ENCODE peak calls at places on chromosomes 13 and 19, in seven cellular contexts. J is cardiac fibroblast; D is endothelial cell; H is GDM1; P is CD4-positive, alpha-beta memory T cell; C is BJ; E is activated CD8-positive, alpha-beta memory T cell treated with anti-CD3 and anti-CD28 coated beads for 1 hour. F is an unnamed sample.

GRCh38 chr19:35004517-35005255 is 4.6 kb downstream of the GRAMD1A start:
- DNase-seq in J (no peak), D (no peak), E (no peak), P (no peak), H (no peak), C (no peak), F (no peak)

GRCh38 chr19:57280913-57281425 is 684 bp downstream of the ZNF460 start:
- DNase-seq in E (no peak), P (peak), C (no peak), H (no peak), D (peak), J (peak), F (no peak)

GRCh38 chr13:43289458-43290255 is 266.3 kb downstream of the DNAJC15 start:
- DNase-seq in E (no peak), D (no peak), H (no peak), J (peak), C (no peak), P (no peak), F (no peak)

GRCh38 chr13:40152145-40152544 is 496.7 kb downstream of the COG6 start:
- DNase-seq in E (no peak), P (no peak), H (no peak), D (no peak), J (peak), C (no peak), F (no peak)

GRCh38 chr13:50592412-50593145 is 250.9 kb downstream of the DLEU7 start:
- DNase-seq in C (peak), E (no peak), H (no peak), J (peak), P (no peak), D (no peak), F (peak)

GRCh38 chr13:98910501-98910951 is 67.3 kb downstream of the DOCK9 start:
- DNase-seq in P (peak), C (no peak), E (no peak), H (peak), D (peak), J (peak), F (peak)

GRCh38 chr19:5436948-5437306 is 18.3 kb upstream of the ZNRF4 start:
- DNase-seq in P (no peak), E (no peak), J (no peak), H (no peak), C (no peak), D (no peak), F (no peak)

GRCh38 chr13:75226092-75226491 is 255.9 kb downstream of the TBC1D4 start:
- DNase-seq in E (no peak), J (no peak), P (no peak), H (no peak), D (no peak), C (no peak), F (no peak)

GRCh38 chr13:27455331-27455855 is 5.0 kb upstream of the MTIF3 start:
- DNase-seq in J (no peak), P (peak), E (no peak), H (no peak), D (no peak), C (no peak), F (no peak)

GRCh38 chr19:35045667-35046300 is 4.3 kb downstream of the HPN start:
- DNase-seq in J (peak), P (peak), C (no peak), E (no peak), D (peak), H (peak), F (no peak)

GRCh38 chr19:16771618-16772017 is 52.0 kb downstream of the NWD1 start:
- DNase-seq in D (peak), P (peak), C (peak), J (peak), H (peak), E (peak), F (peak)

GRCh38 chr13:67223024-67223423 is 7.1 kb downstream of the PCDH9 start:
- DNase-seq in J (peak), E (no peak), C (peak), H (no peak), D (no peak), P (no peak), F (peak)

GRCh38 chr19:30132312-30133075 is 190.5 kb downstream of the URI1 start:
- DNase-seq in E (no peak), J (no peak), P (no peak), C (no peak), D (peak), H (no peak), F (no peak)

GRCh38 chr19:5588906-5589676 is 21.3 kb upstream of the TINCR start:
- DNase-seq in P (no peak), J (no peak), D (no peak), H (no peak), C (no peak), E (no peak), F (no peak)

GRCh38 chr19:17202249-17202648 is 12.9 kb upstream of the USE1 start:
- DNase-seq in E (no peak), P (no peak), C (no peak), D (no peak), H (no peak), J (no peak), F (no peak)

GRCh38 chr13:111907341-111907880 is 159.5 kb upstream of the SOX1 start:
- DNase-seq in J (no peak), D (no peak), C (no peak), H (no peak), E (no peak), P (no peak), F (no peak)

GRCh38 chr13:112893570-112894422 is 75.2 kb upstream of the MCF2L start:
- DNase-seq in J (peak), D (peak), C (no peak), P (no peak), E (no peak), H (no peak), F (no peak)

GRCh38 chr13:89465366-89465765 is 1794.2 kb downstream of the SLITRK5 start:
- DNase-seq in P (no peak), J (peak), D (no peak), H (no peak), E (no peak), C (no peak), F (no peak)

GRCh38 chr13:102367836-102368235 is 34.0 kb downstream of the FGF14 start:
- DNase-seq in D (no peak), C (no peak), J (no peak), H (no peak), E (no peak), P (no peak), F (no peak)

GRCh38 chr19:5718032-5718578 is 1.8 kb downstream of the LONP1 start:
- DNase-seq in C (no peak), H (no peak), P (no peak), E (no peak), D (no peak), J (no peak), F (no peak)

GRCh38 chr13:98532254-98532653 is 44.7 kb downstream of the STK24 start:
- DNase-seq in H (no peak), D (no peak), J (no peak), P (no peak), C (no peak), E (no peak), F (no peak)

GRCh38 chr13:90055121-90055520 is 1292.4 kb upstream of the MIR17HG start:
- DNase-seq in D (no peak), E (no peak), H (no peak), P (no peak), J (no peak), C (no peak), F (no peak)

GRCh38 chr13:20136781-20137703 is 23.8 kb downstream of the GJA3 start:
- DNase-seq in C (no peak), H (no peak), J (no peak), P (peak), E (no peak), D (peak), F (no peak)

GRCh38 chr13:80362488-80362887 is 21.6 kb upstream of the SPRY2 start:
- DNase-seq in J (no peak), P (no peak), H (no peak), D (no peak), C (no peak), E (no peak), F (no peak)

GRCh38 chr19:40223135-40223822 is 3.2 kb downstream of the CCNP start:
- DNase-seq in C (no peak), P (peak), D (no peak), E (no peak), J (no peak), H (no peak), F (no peak)

GRCh38 chr13:73065665-73066350 is 7.0 kb downstream of the KLF5 start:
- DNase-seq in P (no peak), E (no peak), C (no peak), J (no peak), D (no peak), H (no peak), F (no peak)

F was measured in AG04449.